ENCODE peak calls at places on chromosome 2, in seven cellular contexts. H, Y, T, F, X, K and D are unnamed samples. For H3K36me3, the result is how much of the 10 kb centered on the place peaks cover.

GRCh38 chr2:38092196-38092902 is 16.4 kb upstream of the CYP1B1 start:
- DNase-seq in Y (no peak), F (peak), X (no peak), H (peak), K (no peak), T (no peak), D (no peak)

GRCh38 chr2:43184339-43184895 is 42.0 kb downstream of the ZFP36L2 start:
- DNase-seq in Y (peak), F (no peak), X (no peak), K (peak), T (peak), H (no peak), D (no peak)

GRCh38 chr2:107064750-107065149 is 178.8 kb upstream of the ST6GAL2 start:
- DNase-seq in H (no peak), F (no peak), K (no peak), T (no peak), X (no peak), Y (no peak), D (no peak)

GRCh38 chr2:227098162-227098515 is 65.9 kb downstream of the COL4A4 start:
- DNase-seq in T (no peak), F (no peak), Y (no peak), K (no peak), X (no peak), H (no peak), D (no peak)

GRCh38 chr2:5897249-5897648 is 205.1 kb downstream of the SOX11 start:
- DNase-seq in H (no peak), Y (no peak), K (no peak), F (no peak), X (no peak), T (no peak), D (no peak)

GRCh38 chr2:156405586-156405985 is 30.6 kb upstream of the GPD2 start:
- DNase-seq in F (no peak), T (no peak), X (no peak), Y (no peak), K (no peak), H (peak), D (no peak)

GRCh38 chr2:198056836-198057235 is 252.4 kb downstream of the PLCL1 start:
- DNase-seq in F (no peak), X (no peak), H (no peak), K (no peak), T (no peak), Y (no peak), D (no peak)

GRCh38 chr2:224869601-224870000 is 153.4 kb upstream of the CCDC195 start:
- DNase-seq in K (no peak), X (no peak), H (no peak), Y (no peak), F (no peak), T (no peak), D (no peak)

GRCh38 chr2:183474912-183475695 is 350.9 kb downstream of the NUP35 start:
- DNase-seq in H (no peak), X (no peak), F (no peak), K (no peak), T (no peak), Y (no peak), D (no peak)

GRCh38 chr2:18788590-18788989 is 199.2 kb upstream of the NT5C1B start:
- DNase-seq in F (no peak), Y (no peak), T (no peak), X (no peak), H (peak), K (no peak), D (peak)

GRCh38 chr2:68832161-68832869 is 38.9 kb downstream of the BMP10 start:
- DNase-seq in F (peak), T (no peak), H (peak), Y (peak), K (peak), X (peak), D (no peak)

GRCh38 chr2:64937341-64938230 is 51.6 kb upstream of the SLC1A4 start:
- DNase-seq in F (no peak), Y (no peak), H (peak), T (no peak), K (peak), X (no peak), D (no peak)

GRCh38 chr2:138030459-138030858 is 66.2 kb downstream of the HNMT start:
- DNase-seq in F (no peak), X (no peak), Y (no peak), T (no peak), H (no peak), K (no peak), D (no peak)

GRCh38 chr2:204706939-204707338 is 161.7 kb downstream of the PARD3B start:
- DNase-seq in H (no peak), Y (no peak), K (no peak), F (no peak), X (no peak), T (no peak), D (no peak)

GRCh38 chr2:42452545-42452944 is 41.2 kb downstream of the KCNG3 start:
- DNase-seq in F (no peak), X (no peak), T (no peak), H (no peak), Y (no peak), K (no peak), D (no peak)

GRCh38 chr2:43269706-43270105 is 43.3 kb upstream of the ZFP36L2 start:
- DNase-seq in T (no peak), K (no peak), X (no peak), H (peak), F (peak), Y (no peak), D (no peak)

GRCh38 chr2:29253026-29253425 is 137.8 kb downstream of the CLIP4 start:
- DNase-seq in F (no peak), X (no peak), T (no peak), K (no peak), H (no peak), Y (no peak), D (no peak)

GRCh38 chr2:219125225-219125885 is 35.3 kb downstream of the NHEJ1 start:
- DNase-seq in K (peak), Y (no peak), H (no peak), X (no peak), T (peak), F (peak), D (no peak)

GRCh38 chr2:190809139-190809764 is 71.4 kb upstream of the GLS start:
- DNase-seq in X (no peak), H (no peak), K (no peak), Y (no peak), F (no peak), T (no peak), D (no peak)

GRCh38 chr2:1899396-1899730 is 155.0 kb upstream of the PXDN start:
- DNase-seq in Y (no peak), H (no peak), F (no peak), T (no peak), K (no peak), X (no peak), D (no peak)

GRCh38 chr2:170503971-170504819 is 210.9 kb upstream of the SP5 start:
- DNase-seq in X (no peak), K (no peak), Y (no peak), T (no peak), F (no peak), H (no peak), D (no peak)

GRCh38 chr2:79580175-79580574 is 67.3 kb downstream of the CTNNA2 start:
- DNase-seq in K (no peak), F (no peak), Y (no peak), T (no peak), H (no peak), X (no peak), D (no peak)

GRCh38 chr2:128158171-128158570 is 67.2 kb downstream of the UGGT1 start:
- DNase-seq in F (no peak), Y (no peak), X (no peak), H (no peak), T (no peak), K (no peak), D (no peak)
- H3K36me3 ChIP-seq in F (under half), Y (half or more), X (half or more), H (under half), T (under half), K (under half), D (under half)

DNA sequence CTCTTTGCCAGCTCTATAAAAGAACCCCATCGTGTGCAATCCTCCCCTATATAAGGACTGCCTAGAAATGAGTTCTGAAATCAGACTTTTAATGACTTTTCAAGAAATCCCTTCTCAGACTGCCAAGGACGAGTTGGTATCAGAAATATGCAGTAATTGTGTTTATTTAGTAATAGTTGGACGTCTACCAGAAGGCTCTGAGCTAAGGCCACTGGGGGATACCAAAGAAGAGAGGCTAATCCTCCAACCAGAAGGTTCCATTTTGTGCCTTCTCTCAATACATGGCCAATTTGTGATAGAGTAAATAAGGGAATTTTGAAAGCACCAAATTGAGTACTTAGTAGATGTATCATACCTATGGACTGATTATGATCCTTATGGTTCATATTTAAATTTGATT is 82.4 kb upstream of the LTBP1 start:
- DNase-seq in F (no peak), X (no peak), Y (no peak), K (no peak), H (no peak), T (no peak), D (no peak)
- H3K4me3 ChIP-seq in F (no peak), X (no peak), Y (no peak), K (no peak), H (no peak), T (no peak), D (no peak)

DNA sequence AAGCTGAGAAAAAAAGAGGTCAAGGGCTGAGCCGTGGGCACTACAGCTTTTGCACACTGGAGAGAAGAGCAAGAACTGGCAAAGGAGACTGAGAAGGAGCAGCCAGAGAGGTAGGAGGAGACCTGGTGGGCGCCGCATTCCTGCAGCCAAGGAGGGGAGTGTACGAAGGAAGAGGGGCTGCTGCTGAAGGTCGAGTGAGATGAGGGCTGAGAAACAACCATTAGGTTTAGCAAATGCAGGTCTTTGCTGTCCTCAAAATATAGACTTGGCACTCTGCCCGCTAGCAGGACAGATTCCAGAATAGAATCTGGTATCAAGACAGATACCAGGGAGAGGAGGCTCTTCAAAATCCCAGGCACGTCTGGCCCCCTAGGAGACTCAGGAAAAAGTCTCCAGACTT is 83.0 kb downstream of the TGOLN2 start:
- DNase-seq in H (no peak), K (no peak), F (no peak), Y (no peak), T (no peak), X (no peak), D (no peak)
- H3K36me3 ChIP-seq in H (under half), K (under half), F (under half), Y (under half), T (under half), X (under half), D (under half)

DNA sequence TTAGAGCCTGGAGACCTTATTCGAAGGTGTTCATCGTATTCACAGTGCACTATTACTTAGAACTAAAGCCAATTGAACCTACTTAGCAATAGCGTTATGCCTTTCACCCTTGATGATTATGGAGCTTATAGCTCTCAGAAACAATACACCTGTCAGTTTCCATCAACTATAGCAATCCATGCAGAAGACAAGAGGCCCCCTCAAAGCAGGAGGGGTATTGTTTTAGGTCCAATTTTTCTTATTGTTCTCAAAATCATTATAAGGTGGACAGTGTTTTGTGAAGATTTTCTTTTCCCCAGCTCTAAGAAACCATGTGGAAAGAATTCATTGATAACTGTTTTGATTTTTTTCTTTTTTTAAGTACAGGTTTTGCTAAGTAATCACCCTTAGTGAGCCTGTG is 135.5 kb downstream of the MEIS1 start:
- DNase-seq in F (no peak), Y (no peak), X (no peak), H (no peak), K (no peak), T (no peak), D (no peak)
- H3K4me3 ChIP-seq in F (no peak), Y (no peak), X (no peak), H (no peak), K (no peak), T (no peak), D (no peak)

DNA sequence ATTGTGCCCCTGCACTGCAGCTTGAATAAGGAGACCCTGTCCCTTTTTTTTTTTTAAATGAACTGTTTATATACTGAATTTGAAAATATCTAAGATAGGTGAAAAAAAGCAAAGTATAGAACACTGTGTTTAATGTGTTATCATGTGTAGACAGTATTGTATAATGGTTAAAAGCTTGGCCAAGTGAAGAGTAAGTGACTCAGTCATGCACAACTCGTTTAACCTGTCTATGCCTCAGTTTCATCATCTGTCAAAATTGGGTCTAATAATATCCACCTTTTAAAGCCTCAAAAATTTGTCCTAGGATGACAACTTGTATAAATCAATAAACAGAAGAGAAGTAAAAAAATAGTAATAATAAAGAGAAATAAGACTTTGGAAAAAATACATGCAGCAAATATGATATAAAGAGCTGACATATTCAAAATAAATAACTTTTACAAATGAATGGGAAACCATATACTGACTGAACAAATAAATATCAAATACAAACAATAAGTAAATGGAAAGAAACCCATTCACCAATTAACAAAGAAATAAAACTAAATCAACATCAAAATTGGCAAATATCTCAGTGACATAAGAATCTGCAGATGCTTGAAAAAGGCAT is 113.7 kb downstream of the C2orf74 start:
- DNase-seq in F (no peak), X (no peak), T (no peak), Y (no peak), H (no peak), K (no peak), D (no peak)
- H3K36me3 ChIP-seq in F (under half), X (half or more), T (under half), Y (under half), H (under half), K (under half), D (under half)

GRCh38 chr2:144183744-144184143 is 336.2 kb downstream of the ZEB2 start:
- DNase-seq in H (no peak), Y (peak), F (no peak), K (no peak), X (peak), T (no peak), D (no peak)
- H3K4me3 ChIP-seq in H (no peak), Y (no peak), F (no peak), K (no peak), X (no peak), T (no peak), D (no peak)

GRCh38 chr2:241499146-241499965 is 9.0 kb downstream of the STK25 start:
- DNase-seq in Y (no peak), T (no peak), H (no peak), X (no peak), K (no peak), F (no peak), D (no peak)
- H3K36me3 ChIP-seq in Y (under half), T (under half), H (under half), X (under half), K (under half), F (under half), D (half or more)